ENCODE peak calls at places on chromosome 7, in five cellular contexts. One of them, this sample, is unnamed.

GRCh38 chr7:25788961-25789620 is 362.9 kb upstream of the NFE2L3 start:
- DNase-seq in activated CD4-positive, alpha-beta T cell treated with anti-CD3 and anti-CD28 coated beads, Interleukin-2, amount 50 U/mL, for 1 hour: no peak
- DNase-seq in caudate nucleus: no peak
- DNase-seq in activated CD4-positive, CD25-positive, alpha-beta regulatory T cell: no peak
- DNase-seq in GM20000: no peak
- DNase-seq in this sample: no peak

GRCh38 chr7:93399642-93400041 is 167.5 kb downstream of the VPS50 start:
- DNase-seq in activated CD4-positive, alpha-beta T cell treated with anti-CD3 and anti-CD28 coated beads, Interleukin-2, amount 50 U/mL, for 1 hour: no peak
- DNase-seq in caudate nucleus: no peak
- DNase-seq in activated CD4-positive, CD25-positive, alpha-beta regulatory T cell: no peak
- DNase-seq in GM20000: no peak
- DNase-seq in this sample: no peak

GRCh38 chr7:150325110-150325611 is 1.8 kb upstream of the ACTR3C start:
- DNase-seq in activated CD4-positive, alpha-beta T cell treated with anti-CD3 and anti-CD28 coated beads, Interleukin-2, amount 50 U/mL, for 1 hour: no peak
- DNase-seq in caudate nucleus: no peak
- DNase-seq in activated CD4-positive, CD25-positive, alpha-beta regulatory T cell: no peak
- DNase-seq in GM20000: no peak
- DNase-seq in this sample: no peak

GRCh38 chr7:100676501-100677306 is 3.2 kb downstream of the GNB2 start:
- DNase-seq in activated CD4-positive, alpha-beta T cell treated with anti-CD3 and anti-CD28 coated beads, Interleukin-2, amount 50 U/mL, for 1 hour: no peak
- DNase-seq in caudate nucleus: no peak
- DNase-seq in activated CD4-positive, CD25-positive, alpha-beta regulatory T cell: no peak
- DNase-seq in GM20000: no peak
- DNase-seq in this sample: no peak

GRCh38 chr7:134632937-134633540 is 13.6 kb upstream of the BPGM start:
- DNase-seq in activated CD4-positive, alpha-beta T cell treated with anti-CD3 and anti-CD28 coated beads, Interleukin-2, amount 50 U/mL, for 1 hour: peak; percentile 12
- DNase-seq in caudate nucleus: no peak
- DNase-seq in activated CD4-positive, CD25-positive, alpha-beta regulatory T cell: no peak
- DNase-seq in GM20000: peak; percentile 46
- DNase-seq in this sample: peak; percentile 26

GRCh38 chr7:32200593-32200992 is 130.4 kb upstream of the PDE1C start:
- DNase-seq in activated CD4-positive, alpha-beta T cell treated with anti-CD3 and anti-CD28 coated beads, Interleukin-2, amount 50 U/mL, for 1 hour: no peak
- DNase-seq in caudate nucleus: no peak
- DNase-seq in activated CD4-positive, CD25-positive, alpha-beta regulatory T cell: no peak
- DNase-seq in GM20000: no peak
- DNase-seq in this sample: no peak

GRCh38 chr7:101664390-101664789 is 35.3 kb upstream of the MYL10 start:
- DNase-seq in activated CD4-positive, alpha-beta T cell treated with anti-CD3 and anti-CD28 coated beads, Interleukin-2, amount 50 U/mL, for 1 hour: no peak
- DNase-seq in caudate nucleus: no peak
- DNase-seq in activated CD4-positive, CD25-positive, alpha-beta regulatory T cell: no peak
- DNase-seq in GM20000: no peak
- DNase-seq in this sample: no peak

GRCh38 chr7:66504131-66504530 is 124.5 kb upstream of the KCTD7 start:
- DNase-seq in activated CD4-positive, alpha-beta T cell treated with anti-CD3 and anti-CD28 coated beads, Interleukin-2, amount 50 U/mL, for 1 hour: no peak
- DNase-seq in caudate nucleus: no peak
- DNase-seq in activated CD4-positive, CD25-positive, alpha-beta regulatory T cell: no peak
- DNase-seq in GM20000: no peak
- DNase-seq in this sample: no peak

GRCh38 chr7:151038951-151039849 is 9.1 kb upstream of the ASIC3 start:
- DNase-seq in activated CD4-positive, alpha-beta T cell treated with anti-CD3 and anti-CD28 coated beads, Interleukin-2, amount 50 U/mL, for 1 hour: peak; percentile 42
- DNase-seq in caudate nucleus: no peak
- DNase-seq in activated CD4-positive, CD25-positive, alpha-beta regulatory T cell: no peak
- DNase-seq in GM20000: no peak
- DNase-seq in this sample: peak; percentile 54

GRCh38 chr7:155216475-155217272 is 81.0 kb upstream of the INSIG1 start:
- DNase-seq in activated CD4-positive, alpha-beta T cell treated with anti-CD3 and anti-CD28 coated beads, Interleukin-2, amount 50 U/mL, for 1 hour: no peak
- DNase-seq in caudate nucleus: no peak
- DNase-seq in activated CD4-positive, CD25-positive, alpha-beta regulatory T cell: no peak
- DNase-seq in GM20000: no peak
- DNase-seq in this sample: no peak

GRCh38 chr7:29044529-29044928 is 86.4 kb upstream of the TRIL start:
- DNase-seq in activated CD4-positive, alpha-beta T cell treated with anti-CD3 and anti-CD28 coated beads, Interleukin-2, amount 50 U/mL, for 1 hour: no peak
- DNase-seq in caudate nucleus: no peak
- DNase-seq in activated CD4-positive, CD25-positive, alpha-beta regulatory T cell: no peak
- DNase-seq in GM20000: no peak
- DNase-seq in this sample: no peak

GRCh38 chr7:42053834-42054233 is 183.2 kb downstream of the GLI3 start:
- DNase-seq in activated CD4-positive, alpha-beta T cell treated with anti-CD3 and anti-CD28 coated beads, Interleukin-2, amount 50 U/mL, for 1 hour: no peak
- DNase-seq in caudate nucleus: no peak
- DNase-seq in activated CD4-positive, CD25-positive, alpha-beta regulatory T cell: no peak
- DNase-seq in GM20000: no peak
- DNase-seq in this sample: no peak